ENCODE peak calls at places on chromosomes 4 and X, in four cellular contexts. M, J, Q and Z are unnamed samples.

GRCh38 chr4:67638157-67638556 is 62.8 kb downstream of the UBA6 start:
- DNase-seq in M (peak; percentile 47), J (no peak), Q (no peak), Z (no peak)

GRCh38 chr4:186307916-186308315 is 41.9 kb downstream of the F11 start:
- DNase-seq in M (no peak), J (no peak), Q (no peak), Z (no peak)

GRCh38 chrX:46260502-46260901 is 284.7 kb downstream of the ZNF674 start:
- DNase-seq in M (no peak), J (no peak), Q (no peak), Z (no peak)

GRCh38 chrX:21946925-21947641 is 6.6 kb downstream of the SMS start:
- DNase-seq in M (no peak), J (no peak), Q (peak; percentile 45), Z (no peak)

GRCh38 chrX:154417157-154417556 is 5.8 kb downstream of the TAFAZZIN start:
- DNase-seq in M (no peak), J (no peak), Q (no peak), Z (no peak)

GRCh38 chrX:43973249-43973672 is at the start of gene NDP:
- DNase-seq in M (no peak), J (no peak), Q (no peak), Z (no peak)

GRCh38 chr4:155174668-155175067 is 33.8 kb upstream of the NPY2R start:
- DNase-seq in M (no peak), J (no peak), Q (no peak), Z (no peak)

GRCh38 chr4:53376900-53377299 is 541 bp upstream of the FIP1L1 start:
- DNase-seq in M (no peak), J (no peak), Q (no peak), Z (no peak)

GRCh38 chr4:83207497-83208105 is 77.0 kb downstream of the COQ2 start:
- DNase-seq in M (no peak), J (no peak), Q (peak; percentile 81), Z (no peak)

GRCh38 chrX:131331152-131331551 is 42.0 kb upstream of the IGSF1 start:
- DNase-seq in M (no peak), J (no peak), Q (no peak), Z (no peak)

GRCh38 chrX:109629310-109629709 is 4.3 kb upstream of the KCNE5 start:
- DNase-seq in M (no peak), J (no peak), Q (peak; percentile 24), Z (no peak)

GRCh38 chr4:111070390-111070789 is 447.5 kb upstream of the PITX2 start:
- DNase-seq in M (no peak), J (no peak), Q (no peak), Z (no peak)

DNA sequence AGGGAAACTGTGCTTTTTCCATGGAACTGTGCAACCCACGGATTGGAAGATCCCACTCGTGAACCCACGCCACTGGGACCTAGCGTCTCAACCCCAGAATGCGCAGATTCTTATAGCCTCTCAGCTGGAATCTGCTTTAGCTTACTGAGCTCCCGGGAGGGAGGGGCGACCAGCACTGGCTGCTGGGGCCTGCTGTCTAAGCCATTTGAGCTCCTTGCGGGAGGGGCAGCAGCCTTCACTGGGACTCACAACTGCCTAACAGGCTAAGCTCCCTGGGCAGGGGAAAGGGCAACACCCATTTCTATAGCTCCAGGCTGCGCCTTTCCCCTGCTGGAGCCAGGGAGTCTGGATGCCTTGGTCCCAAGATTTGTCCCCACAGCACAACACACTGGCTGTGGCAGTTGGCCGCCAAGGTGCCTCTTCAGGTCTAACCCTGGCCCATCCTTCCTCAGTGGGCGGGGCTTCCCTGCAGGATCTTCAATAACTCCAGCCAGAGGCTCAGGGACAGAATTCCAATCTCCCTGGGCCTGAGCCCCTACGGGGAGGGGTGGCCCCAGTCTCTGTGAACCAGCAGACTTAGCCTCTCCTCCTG is 451.7 kb upstream of the PITX2 start:
- DNase-seq in M (no peak), J (no peak), Q (no peak), Z (no peak)
- H3K4me3 ChIP-seq in M (no peak overlapping the region), J (no peak overlapping the region), Q (no peak overlapping the region), Z (no peak overlapping the region)

GRCh38 chr4:15476396-15476795 is 6.7 kb downstream of the CC2D2A start:
- DNase-seq in M (no peak), J (no peak), Q (no peak), Z (no peak)

GRCh38 chr4:15479913-15480185 is 10.2 kb downstream of the CC2D2A start:
- DNase-seq in M (no peak), J (no peak), Q (peak; percentile 83), Z (no peak)

GRCh38 chr4:15479089-15479912 is 9.6 kb downstream of the CC2D2A start:
- DNase-seq in M (peak; percentile 43), J (peak; percentile 21), Q (peak; percentile 94), Z (peak; percentile 29)

GRCh38 chr4:15482346-15482745 is 12.7 kb downstream of the CC2D2A start:
- DNase-seq in M (no peak), J (no peak), Q (no peak), Z (no peak)

DNA sequence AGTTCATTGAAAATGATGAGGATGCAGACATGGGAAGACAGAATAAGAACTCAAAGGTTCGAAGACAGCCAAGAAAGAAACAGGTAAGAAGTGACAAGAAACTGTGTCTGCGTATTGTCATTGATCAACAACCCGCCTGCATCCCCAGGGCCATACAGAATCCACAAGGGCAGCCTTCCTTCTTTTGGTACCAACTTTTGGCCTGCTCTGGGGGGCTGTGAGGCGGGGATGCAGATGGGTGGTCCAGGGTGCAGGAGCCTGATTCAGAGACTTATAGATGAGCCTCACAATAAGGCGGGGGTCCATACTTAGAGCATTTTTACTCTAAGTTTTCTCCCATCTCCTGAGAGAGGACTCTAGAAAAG is 9.0 kb downstream of the CC2D2A start:
- DNase-seq in M (no peak), J (no peak), Q (no peak), Z (no peak)
- H3K4me3 ChIP-seq in M (no peak overlapping the region), J (no peak overlapping the region), Q (no peak overlapping the region), Z (no peak overlapping the region)

DNA sequence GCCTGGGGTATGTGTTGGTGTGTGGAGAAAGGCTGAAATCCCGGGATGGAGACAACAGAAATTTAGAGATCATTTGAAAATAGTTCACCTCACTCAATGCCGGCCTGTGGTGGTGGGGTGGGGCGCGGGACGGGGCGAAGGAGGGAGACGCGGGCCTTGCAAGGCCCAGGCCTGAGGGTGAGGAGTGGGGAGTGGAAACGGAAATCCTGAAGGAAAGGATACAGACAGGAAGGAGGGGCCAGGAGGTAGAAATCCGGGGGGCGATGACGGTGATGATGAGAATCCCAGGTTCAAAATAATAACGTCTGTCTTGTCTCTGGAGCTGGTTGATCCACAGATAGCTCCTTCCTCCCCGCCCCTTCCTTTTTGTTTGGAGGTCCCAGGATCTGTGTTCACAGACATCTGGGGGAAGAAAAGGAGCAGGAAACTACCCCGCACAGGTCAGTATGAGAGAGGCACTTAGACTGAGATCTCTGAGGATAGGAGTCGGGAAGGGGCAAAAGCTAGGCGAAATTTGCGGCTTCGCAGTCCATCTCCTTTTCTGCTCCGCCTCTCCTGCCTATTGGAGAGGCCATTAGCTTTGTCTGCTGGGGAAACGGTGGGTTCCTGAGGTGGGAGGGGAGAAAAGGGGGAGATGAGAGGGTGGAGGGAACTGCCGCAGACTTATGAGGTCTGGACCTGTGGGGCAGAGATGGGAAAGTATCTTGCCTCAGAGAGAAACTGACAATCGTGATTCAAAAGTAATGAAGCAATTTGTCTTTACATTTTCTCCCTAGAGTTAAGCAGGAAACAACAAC is 760 bp downstream of the TCEAL7 start:
- DNase-seq in M (no peak), J (no peak), Q (peak; percentile 17), Z (no peak)
- H3K4me3 ChIP-seq in M (peak overlapping the region; percentile 35), J (no peak overlapping the region), Q (peak overlapping the region; percentile 57), Z (no peak overlapping the region)

DNA sequence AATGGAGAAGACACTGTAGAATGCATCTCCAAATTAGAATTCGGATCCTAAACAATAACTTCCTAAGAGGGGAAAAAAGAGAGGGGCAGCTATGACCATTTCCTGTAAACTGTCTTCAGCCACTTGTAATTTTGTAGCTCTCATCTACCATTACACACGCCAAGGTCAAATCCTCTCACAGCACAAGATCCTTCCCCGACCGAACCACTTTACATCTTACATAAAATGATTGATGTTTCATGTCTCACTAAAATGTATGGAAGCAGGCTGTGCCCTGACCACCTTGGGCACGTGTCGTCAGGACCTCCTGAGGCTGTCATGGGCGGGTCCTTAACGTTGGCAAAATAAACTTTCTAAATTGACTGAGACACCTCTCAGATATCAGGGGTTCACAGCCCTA is 24.1 kb upstream of the PBDC1 start:
- DNase-seq in M (no peak), J (peak; percentile 33), Q (peak; percentile 50), Z (peak; percentile 63)
- H3K4me3 ChIP-seq in M (peak overlapping the region; percentile 29), J (no peak overlapping the region), Q (peak overlapping the region; percentile 13), Z (no peak overlapping the region)

GRCh38 chrX:107773906-107774435 is 1.6 kb downstream of the TSC22D3 start:
- DNase-seq in M (no peak), J (no peak), Q (no peak), Z (no peak)
- H3K4me3 ChIP-seq in M (peak overlapping the region; percentile 62), J (peak overlapping the region; percentile 31), Q (no peak overlapping the region), Z (no peak overlapping the region)

DNA sequence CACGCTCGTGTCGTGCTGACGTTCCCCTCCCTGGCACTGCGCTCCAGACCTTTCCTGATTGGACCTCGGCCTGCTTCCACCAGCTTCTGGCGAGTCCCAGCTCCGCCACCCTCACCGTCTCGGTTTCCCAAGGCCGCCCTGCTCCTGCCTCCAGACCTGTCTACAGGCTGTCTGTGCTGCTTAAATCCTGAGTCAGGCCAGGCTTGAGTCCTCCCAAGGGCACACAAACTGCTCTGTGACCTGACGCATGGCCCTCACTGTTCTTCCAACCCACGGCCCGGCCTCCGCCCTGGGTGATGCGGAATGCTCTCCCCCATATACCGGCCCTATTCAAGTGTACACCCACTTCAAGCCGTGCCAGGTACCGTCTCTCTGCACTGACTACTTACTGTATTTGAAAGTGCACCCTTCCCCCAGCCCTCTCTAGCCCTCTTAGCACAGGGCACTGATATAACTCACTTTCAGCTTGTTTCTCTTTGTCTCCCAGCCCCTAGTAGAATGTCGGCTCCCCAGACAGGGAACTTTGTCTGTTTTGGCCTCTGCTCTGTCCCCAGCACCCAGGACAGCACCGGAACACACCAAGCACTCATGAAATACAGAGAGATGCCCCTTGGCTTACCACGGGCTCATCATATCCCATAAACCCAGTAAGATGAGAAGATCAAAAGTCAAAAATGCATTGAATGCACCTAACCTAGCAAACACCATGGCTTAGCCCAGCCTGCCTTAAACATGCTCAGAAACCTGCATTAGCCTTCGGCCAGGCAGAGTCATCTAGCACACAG is 63.1 kb upstream of the AFAP1 start:
- DNase-seq in M (no peak), J (no peak), Q (no peak), Z (no peak)
- H3K4me3 ChIP-seq in M (no peak overlapping the region), J (no peak overlapping the region), Q (no peak overlapping the region), Z (no peak overlapping the region)

DNA sequence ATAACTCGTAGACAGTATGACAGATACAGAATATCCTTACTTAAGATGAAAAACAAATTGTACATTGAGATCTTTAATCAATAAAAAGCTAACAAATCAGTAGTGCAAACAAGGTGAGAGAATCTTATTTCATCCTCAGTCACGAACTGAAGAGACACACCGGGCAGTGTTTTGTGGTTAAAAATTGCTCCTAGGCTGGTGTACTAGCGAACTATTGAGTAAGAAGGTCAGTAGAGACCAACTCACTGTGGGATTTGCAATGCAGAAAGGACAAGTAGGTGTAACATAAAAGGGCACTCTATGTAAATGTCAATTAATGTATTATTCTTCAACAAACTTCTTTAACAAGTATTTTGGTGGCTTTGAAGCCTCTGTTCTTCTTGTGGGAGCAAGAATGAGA is 260.2 kb upstream of the PPARGC1A start:
- DNase-seq in M (no peak), J (no peak), Q (no peak), Z (no peak)
- H3K4me3 ChIP-seq in M (no peak overlapping the region), J (no peak overlapping the region), Q (no peak overlapping the region), Z (no peak overlapping the region)